ENCODE peak calls at places on chromosomes 3 and 15, in four cellular contexts. W is AG09309; Z is CD4-positive, alpha-beta T cell; B is RWPE1. U is an unnamed sample.

GRCh38 chr3:195005251-195005620 is 265.7 kb downstream of the XXYLT1 start:
- DNase-seq in W (no peak), B (no peak), Z (no peak), U (no peak)

GRCh38 chr3:86990171-86990733 is 697 bp downstream of the VGLL3 start:
- DNase-seq in W (no peak), Z (no peak), B (peak), U (no peak)

GRCh38 chr15:77617507-77618285 is 15.0 kb downstream of the LINGO1 start:
- DNase-seq in B (no peak), W (no peak), Z (no peak), U (no peak)

GRCh38 chr3:16425398-16426057 is 88.0 kb downstream of the RFTN1 start:
- DNase-seq in Z (no peak), B (no peak), W (no peak), U (no peak)

GRCh38 chr3:73694988-73695757 is 70.4 kb upstream of the PDZRN3 start:
- DNase-seq in B (no peak), Z (no peak), W (no peak), U (no peak)

GRCh38 chr3:5005367-5005766 is 26.1 kb downstream of the BHLHE40 start:
- DNase-seq in B (no peak), W (no peak), Z (no peak), U (no peak)

GRCh38 chr15:82663186-82663600 is 16.0 kb upstream of the CPEB1 start:
- DNase-seq in B (peak), W (no peak), Z (peak), U (no peak)

GRCh38 chr3:189123595-189124387 is 48.0 kb upstream of the TPRG1 start:
- DNase-seq in B (no peak), W (no peak), Z (no peak), U (no peak)

GRCh38 chr3:46882377-46883015 is 5.0 kb downstream of the PTH1R start:
- DNase-seq in W (no peak), Z (no peak), B (no peak), U (no peak)

GRCh38 chr3:95721938-95722337 is 1092.5 kb upstream of the EPHA6 start:
- DNase-seq in B (peak), W (no peak), Z (no peak), U (no peak)

GRCh38 chr3:174776123-174776522 is 83.0 kb upstream of the NAALADL2 start:
- DNase-seq in B (peak), W (no peak), Z (no peak), U (no peak)

GRCh38 chr3:43320288-43320687 is 33.9 kb downstream of the SNRK start:
- DNase-seq in Z (no peak), B (no peak), W (no peak), U (no peak)

GRCh38 chr3:131174752-131175151 is 148.1 kb downstream of the NEK11 start:
- DNase-seq in B (no peak), Z (no peak), W (no peak), U (no peak)

GRCh38 chr3:197019021-197019420 is 10.6 kb downstream of the MELTF start:
- DNase-seq in W (no peak), B (no peak), Z (no peak), U (no peak)

GRCh38 chr3:149373235-149374125 is 4.0 kb downstream of the TM4SF1 start:
- DNase-seq in B (peak), Z (no peak), W (peak), U (no peak)

GRCh38 chr3:126888186-126888760 is 94.6 kb upstream of the PLXNA1 start:
- DNase-seq in Z (no peak), W (no peak), B (no peak), U (no peak)

GRCh38 chr15:29935296-29936020 is 113.2 kb upstream of the TJP1 start:
- DNase-seq in Z (no peak), W (no peak), B (no peak), U (no peak)

GRCh38 chr15:98562361-98562791 is 86.0 kb upstream of the IGF1R start:
- DNase-seq in Z (no peak), B (peak), W (no peak), U (no peak)

GRCh38 chr3:182357928-182358327 is 435.4 kb upstream of the ATP11B start:
- DNase-seq in B (no peak), Z (no peak), W (no peak), U (no peak)

GRCh38 chr15:64162869-64163661 is at the start of gene PPIB:
- DNase-seq in Z (peak), B (peak), W (peak), U (peak)

GRCh38 chr3:87370007-87370406 is 93.6 kb upstream of the POU1F1 start:
- DNase-seq in Z (no peak), W (no peak), B (no peak), U (no peak)

GRCh38 chr3:186510374-186511079 is 33.7 kb downstream of the CRYGS start:
- DNase-seq in Z (no peak), B (peak), W (no peak), U (no peak)

GRCh38 chr15:64905941-64906340 is 5.8 kb upstream of the ANKDD1A start:
- DNase-seq in Z (no peak), B (no peak), W (no peak), U (no peak)

DNA sequence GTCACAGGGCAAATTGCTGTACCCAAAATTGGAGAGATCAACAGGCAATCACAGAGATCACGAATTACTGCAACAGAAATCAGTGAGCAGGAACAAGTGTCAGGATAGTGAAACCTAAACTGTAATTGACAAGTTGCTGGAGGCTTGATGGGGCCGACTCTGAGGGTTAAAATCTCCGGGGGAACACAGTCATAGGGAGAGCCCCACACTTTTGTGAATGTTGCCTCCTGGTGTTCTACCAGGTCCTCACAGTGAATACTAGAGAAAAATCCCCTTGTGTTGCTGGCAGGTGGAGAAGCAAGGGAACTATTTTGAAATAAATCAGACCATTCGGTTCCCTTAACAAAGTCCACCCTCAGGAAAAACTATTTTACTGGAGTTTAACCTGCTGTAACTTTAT is 697.5 kb upstream of the CBLB start:
- DNase-seq in W (no peak), Z (no peak), B (no peak), U (no peak)
- TF ChIP-seq CTCF in W (no peak), Z (no peak), B (no peak), U (no peak)

GRCh38 chr15:66188464-66188863 is 65.1 kb downstream of the MEGF11 start:
- DNase-seq in W (no peak), B (no peak), Z (no peak), U (no peak)
- TF ChIP-seq CTCF in W (no peak), B (no peak), Z (no peak), U (no peak)

DNA sequence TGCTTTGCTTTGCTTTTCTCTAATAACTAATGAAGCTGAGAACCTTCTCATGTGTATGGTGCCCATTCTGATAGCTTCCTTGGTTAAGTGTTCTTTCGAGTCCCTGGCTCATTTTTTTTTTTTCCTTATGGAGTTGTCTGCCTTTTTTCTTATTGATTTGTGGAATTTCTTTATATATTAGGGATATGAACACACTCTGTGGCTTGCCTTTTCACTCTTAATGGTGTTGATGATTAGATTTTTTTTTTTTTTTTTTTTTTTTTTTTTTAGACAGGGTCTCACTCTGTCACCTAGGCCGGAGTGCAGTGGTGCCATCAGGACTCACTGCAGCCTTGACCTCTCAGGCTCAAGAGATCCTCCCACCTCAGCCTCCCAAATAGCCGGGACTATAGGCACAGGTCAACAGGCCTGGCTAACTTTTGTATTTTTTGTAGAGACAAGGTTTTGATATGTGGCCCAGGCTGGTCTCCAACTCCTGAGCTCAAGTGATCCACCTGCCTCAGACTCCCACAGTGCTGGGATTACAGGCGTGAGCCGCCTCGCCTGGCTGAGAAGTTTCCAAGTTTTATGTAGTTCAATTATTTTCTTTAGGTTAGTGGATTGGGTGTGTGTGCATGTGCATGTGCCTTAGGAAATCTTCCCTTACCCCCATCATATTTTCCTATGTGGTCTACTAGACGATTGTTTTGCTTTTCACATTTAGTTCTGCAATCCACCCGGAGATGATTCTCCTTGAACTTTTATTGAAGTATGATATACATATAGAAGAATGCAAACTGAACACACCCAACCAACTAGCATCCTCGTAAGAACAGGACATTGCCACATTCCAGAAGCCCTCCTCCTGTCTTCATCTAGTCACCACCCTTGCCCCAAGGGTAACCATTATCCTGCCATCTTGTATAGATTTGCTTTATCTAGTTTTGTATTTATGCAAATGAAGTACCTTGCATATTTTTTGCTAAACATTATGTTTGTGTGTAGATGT is 1.7 kb upstream of the SNRPA1 start:
- DNase-seq in Z (no peak), W (no peak), B (peak), U (no peak)
- TF ChIP-seq CTCF in Z (no peak), W (no peak), B (no peak), U (no peak)

DNA sequence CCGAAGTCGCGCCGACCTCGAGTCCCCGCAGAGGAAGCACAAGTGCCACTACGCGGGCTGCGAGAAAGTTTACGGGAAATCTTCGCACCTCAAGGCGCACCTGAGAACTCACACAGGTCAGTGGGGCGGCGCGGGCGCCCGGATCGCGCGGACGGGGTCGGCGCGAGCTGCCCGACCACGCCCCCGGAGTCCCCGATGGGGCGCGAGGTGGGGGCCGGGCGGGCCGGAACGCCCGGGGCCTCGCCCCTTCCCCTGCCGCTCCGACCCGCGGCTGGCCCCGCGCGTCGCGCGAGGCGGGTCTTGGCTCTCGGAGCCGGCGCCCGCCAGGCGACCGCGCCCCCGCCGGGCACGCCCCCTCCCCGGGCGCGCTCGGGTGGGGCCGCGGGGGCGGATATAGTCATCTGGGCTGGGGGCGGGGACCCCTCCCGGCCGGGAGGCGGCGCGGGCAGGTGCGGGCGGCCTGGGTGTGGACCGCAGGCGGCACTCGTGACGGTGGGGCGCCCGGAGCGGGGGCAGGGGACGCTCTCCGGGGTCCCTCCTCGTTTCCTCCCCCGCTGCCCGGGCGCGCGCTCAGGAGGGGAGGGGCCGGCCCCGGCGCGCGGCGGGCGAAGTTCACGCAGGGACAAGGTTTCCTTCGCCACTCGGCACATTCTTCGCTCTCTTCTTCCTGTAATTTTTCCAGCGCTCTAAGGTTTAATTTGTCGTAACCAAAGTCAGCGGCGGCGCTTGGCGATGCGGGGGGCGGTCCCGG is 1.2 kb downstream of the KLF13 start:
- DNase-seq in W (no peak), B (peak), Z (peak), U (no peak)
- TF ChIP-seq CTCF in W (no peak), B (no peak), Z (no peak), U (no peak)

GRCh38 chr15:94351121-94351520 is 119.8 kb downstream of the MCTP2 start:
- DNase-seq in W (no peak), B (no peak), Z (no peak), U (no peak)

GRCh38 chr15:94348084-94348483 is 116.7 kb downstream of the MCTP2 start:
- DNase-seq in Z (no peak), W (no peak), B (no peak), U (no peak)

DNA sequence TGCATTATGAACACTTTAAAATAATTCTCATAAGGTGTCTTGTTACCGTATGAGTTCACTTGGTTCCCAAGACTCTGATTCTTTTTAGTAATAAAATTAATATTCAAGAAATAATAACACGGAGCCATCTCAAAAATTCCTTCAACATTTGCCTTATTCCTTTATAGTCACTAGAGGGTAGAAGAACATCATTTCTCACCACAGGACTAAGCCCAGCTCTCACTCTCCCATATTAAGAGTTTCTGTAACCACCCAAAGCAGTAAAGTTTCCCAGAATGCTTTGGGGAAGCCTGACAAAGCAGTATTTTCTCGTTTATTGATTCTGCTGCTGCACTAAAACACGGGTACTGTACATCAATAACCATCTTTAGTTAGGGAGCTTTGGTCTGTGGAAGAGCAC is 114.9 kb downstream of the MCTP2 start:
- DNase-seq in W (no peak), Z (no peak), B (no peak), U (no peak)
- TF ChIP-seq CTCF in W (peak), Z (no peak), B (no peak), U (no peak)

DNA sequence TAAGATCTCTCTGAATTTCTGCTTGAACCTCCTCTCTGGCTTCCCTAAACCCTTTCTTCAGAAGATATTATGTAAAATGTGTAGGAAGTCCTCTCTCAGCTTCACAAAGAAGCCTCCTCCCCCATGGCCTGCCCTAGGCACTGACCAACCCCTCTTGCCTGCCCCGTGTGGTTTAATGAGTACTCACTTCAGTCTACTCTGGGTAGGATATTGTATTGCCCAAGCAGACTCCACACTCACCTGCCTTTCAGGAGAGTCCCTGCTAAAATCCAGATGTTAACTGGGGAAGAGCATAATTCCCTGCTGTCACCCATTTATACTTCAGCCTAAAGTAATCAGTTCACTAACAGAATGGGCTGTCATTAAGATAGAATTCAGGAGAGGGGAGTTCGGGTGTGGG is 2.6 kb upstream of the AGBL1 start:
- DNase-seq in W (no peak), Z (no peak), B (no peak), U (no peak)
- TF ChIP-seq CTCF in W (no peak), Z (no peak), B (no peak), U (no peak)